ENCODE peak calls at places on chromosome 13, in six cellular contexts. One of them, this sample, is unnamed.

GRCh38 chr13:27533155-27533643 is 82.8 kb upstream of the MTIF3 start:
- DNase-seq in HepG2: peak
- DNase-seq in A549: peak
- DNase-seq in H1: peak
- DNase-seq in SK-N-SH: peak
- DNase-seq in K562: peak
- DNase-seq in this sample: no peak

GRCh38 chr13:21683034-21683733 is 12.3 kb downstream of the FGF9 start:
- DNase-seq in HepG2: no peak
- DNase-seq in A549: no peak
- DNase-seq in H1: no peak
- DNase-seq in SK-N-SH: no peak
- DNase-seq in K562: no peak
- DNase-seq in this sample: no peak

GRCh38 chr13:113625965-113626661 is 31.9 kb downstream of the ATP4B start:
- DNase-seq in HepG2: no peak
- DNase-seq in A549: no peak
- DNase-seq in H1: no peak
- DNase-seq in SK-N-SH: no peak
- DNase-seq in K562: no peak
- DNase-seq in this sample: no peak

GRCh38 chr13:22487932-22488331 is 692.8 kb upstream of the SGCG start:
- DNase-seq in HepG2: no peak
- DNase-seq in A549: no peak
- DNase-seq in H1: no peak
- DNase-seq in SK-N-SH: no peak
- DNase-seq in K562: no peak
- DNase-seq in this sample: no peak

GRCh38 chr13:113813749-113814434 is 50.0 kb downstream of the GAS6 start:
- DNase-seq in HepG2: no peak
- DNase-seq in A549: no peak
- DNase-seq in H1: no peak
- DNase-seq in SK-N-SH: no peak
- DNase-seq in K562: no peak
- DNase-seq in this sample: no peak

GRCh38 chr13:99374994-99375805 is 68.0 kb upstream of the GPR183 start:
- DNase-seq in HepG2: no peak
- DNase-seq in A549: no peak
- DNase-seq in H1: no peak
- DNase-seq in SK-N-SH: no peak
- DNase-seq in K562: no peak
- DNase-seq in this sample: no peak

GRCh38 chr13:60654405-60654804 is 257.4 kb downstream of the TDRD3 start:
- DNase-seq in HepG2: peak
- DNase-seq in A549: no peak
- DNase-seq in H1: no peak
- DNase-seq in SK-N-SH: no peak
- DNase-seq in K562: no peak
- DNase-seq in this sample: no peak

GRCh38 chr13:94706854-94707399 is 5.4 kb downstream of the SOX21 start:
- DNase-seq in HepG2: no peak
- DNase-seq in A549: no peak
- DNase-seq in H1: no peak
- DNase-seq in SK-N-SH: peak
- DNase-seq in K562: no peak
- DNase-seq in this sample: no peak

GRCh38 chr13:94121686-94122085 is 357.8 kb downstream of the DCT start:
- DNase-seq in HepG2: no peak
- DNase-seq in A549: no peak
- DNase-seq in H1: no peak
- DNase-seq in SK-N-SH: no peak
- DNase-seq in K562: no peak
- DNase-seq in this sample: no peak

GRCh38 chr13:79171131-79172061 is 234.7 kb downstream of the RBM26 start:
- DNase-seq in HepG2: no peak
- DNase-seq in A549: no peak
- DNase-seq in H1: no peak
- DNase-seq in SK-N-SH: no peak
- DNase-seq in K562: no peak
- DNase-seq in this sample: no peak
- TF ChIP-seq CHD2 in HepG2: no peak
- TF ChIP-seq CHD2 in A549: no peak
- TF ChIP-seq CHD2 in H1: no peak
- TF ChIP-seq CHD2 in SK-N-SH: no peak
- TF ChIP-seq CHD2 in K562: no peak
- TF ChIP-seq CHD2 in this sample: no peak

GRCh38 chr13:51207881-51208280 is 14.3 kb upstream of the FAM124A start:
- DNase-seq in HepG2: no peak
- DNase-seq in A549: no peak
- DNase-seq in H1: no peak
- DNase-seq in SK-N-SH: no peak
- DNase-seq in K562: no peak
- DNase-seq in this sample: no peak
- H3K4me3 ChIP-seq in HepG2: no peak
- H3K4me3 ChIP-seq in A549: no peak
- H3K4me3 ChIP-seq in H1: no peak
- H3K4me3 ChIP-seq in SK-N-SH: no peak
- H3K4me3 ChIP-seq in K562: no peak
- H3K4me3 ChIP-seq in this sample: no peak

GRCh38 chr13:19834704-19835103 is 28.7 kb downstream of the ZMYM5 start:
- DNase-seq in HepG2: no peak
- DNase-seq in A549: no peak
- DNase-seq in H1: no peak
- DNase-seq in SK-N-SH: no peak
- DNase-seq in K562: no peak
- DNase-seq in this sample: no peak
- TF ChIP-seq CHD2 in HepG2: no peak
- TF ChIP-seq CHD2 in A549: no peak
- TF ChIP-seq CHD2 in H1: no peak
- TF ChIP-seq CHD2 in SK-N-SH: no peak
- TF ChIP-seq CHD2 in K562: no peak
- TF ChIP-seq CHD2 in this sample: no peak

GRCh38 chr13:23617551-23618014 is 47.4 kb downstream of the TNFRSF19 start:
- DNase-seq in HepG2: no peak
- DNase-seq in A549: no peak
- DNase-seq in H1: no peak
- DNase-seq in SK-N-SH: no peak
- DNase-seq in K562: no peak
- DNase-seq in this sample: no peak
- H3K4me3 ChIP-seq in HepG2: peak
- H3K4me3 ChIP-seq in A549: no peak
- H3K4me3 ChIP-seq in H1: no peak
- H3K4me3 ChIP-seq in SK-N-SH: no peak
- H3K4me3 ChIP-seq in K562: no peak
- H3K4me3 ChIP-seq in this sample: no peak